ENCODE peak calls at places on chromosomes 7 and 10, in five cellular contexts. U is astrocyte, H is GM23248, G is fibroblast of the conjunctiva, V is iris pigment epithelial cell. F is an unnamed sample.

GRCh38 chr7:80334185-80334584 is 177.7 kb downstream of the GNAT3 start:
- DNase-seq in U (no peak), G (no peak), H (no peak), V (no peak), F (no peak)

GRCh38 chr10:74937446-74937935 is 111.1 kb downstream of the KAT6B start:
- DNase-seq in G (no peak), V (no peak), H (no peak), U (peak), F (no peak)

GRCh38 chr10:26222563-26222962 is 6.0 kb downstream of the GAD2 start:
- DNase-seq in V (no peak), U (no peak), H (no peak), G (no peak), F (no peak)

GRCh38 chr10:91974960-91975359 is 51.4 kb downstream of the BTAF1 start:
- DNase-seq in V (peak), G (peak), U (peak), H (peak), F (peak)

GRCh38 chr10:18221882-18222281 is 81.7 kb downstream of the CACNB2 start:
- DNase-seq in H (no peak), U (no peak), V (no peak), G (no peak), F (no peak)

GRCh38 chr10:64601298-64601697 is 1080.1 kb downstream of the REEP3 start:
- DNase-seq in V (no peak), U (no peak), H (no peak), G (no peak), F (no peak)

GRCh38 chr7:2487586-2488271 is 11.5 kb upstream of the GRIFIN start:
- DNase-seq in G (no peak), V (no peak), U (no peak), H (no peak), F (no peak)

GRCh38 chr10:114899982-114900381 is 38.0 kb upstream of the TRUB1 start:
- DNase-seq in H (no peak), G (no peak), V (no peak), U (no peak), F (no peak)

GRCh38 chr7:107291434-107291833 is 122.6 kb downstream of the HBP1 start:
- DNase-seq in G (no peak), V (no peak), U (no peak), H (no peak), F (no peak)

GRCh38 chr7:978049-978346 is 2.6 kb upstream of the COX19 start:
- DNase-seq in U (no peak), G (no peak), V (no peak), H (no peak), F (no peak)

GRCh38 chr7:150976529-150977381 is 1.4 kb downstream of the KCNH2 start:
- DNase-seq in U (no peak), V (no peak), H (no peak), G (no peak), F (no peak)

GRCh38 chr7:143514995-143515735 is 37.5 kb downstream of the TAS2R41 start:
- DNase-seq in U (no peak), G (no peak), H (peak), V (no peak), F (no peak)

GRCh38 chr10:117342638-117343037 is 32.6 kb downstream of the PDZD8 start:
- DNase-seq in U (peak), G (peak), H (peak), V (peak), F (peak)

F was measured in AG04450.